ENCODE peak calls at places on chromosomes 11 and 22, in eight cellular contexts. E, A, Q, B, X, D, Y and S are unnamed samples.

GRCh38 chr22:21615731-21616130 is 14.1 kb downstream of the YDJC start:
- DNase-seq in Q (no peak), Y (no peak), X (no peak), B (no peak), E (no peak), D (no peak), A (no peak), S (no peak)

GRCh38 chr22:43173566-43173965 is 13.4 kb downstream of the TTLL12 start:
- DNase-seq in A (no peak), B (no peak), Q (no peak), E (no peak), D (no peak), Y (no peak), X (no peak), S (no peak)

GRCh38 chr22:41367039-41367679 is 14.6 kb upstream of the TEF start:
- DNase-seq in Y (peak; percentile 93), D (peak; percentile 97), E (peak; percentile 96), B (peak; percentile 91), Q (peak; percentile 97), X (peak; percentile 99), A (peak; percentile 95), S (peak; percentile 16)

GRCh38 chr22:27848005-27848404 is 46.4 kb upstream of the MN1 start:
- DNase-seq in E (no peak), Y (no peak), Q (no peak), X (no peak), B (no peak), D (no peak), A (no peak), S (no peak)

GRCh38 chr22:36267058-36267457 is 14.1 kb downstream of the APOL1 start:
- DNase-seq in A (no peak), Q (no peak), Y (no peak), B (no peak), X (no peak), E (no peak), D (no peak), S (no peak)

GRCh38 chr11:33930317-33931021 is 38.6 kb upstream of the LMO2 start:
- DNase-seq in X (peak; percentile 13), B (no peak), Y (peak; percentile 77), E (no peak), D (no peak), Q (no peak), A (peak; percentile 57), S (no peak)

GRCh38 chr11:59010693-59011092 is 71.4 kb downstream of the GLYATL1 start:
- DNase-seq in D (no peak), X (no peak), Y (no peak), A (no peak), E (no peak), Q (no peak), B (no peak), S (no peak)

GRCh38 chr11:86218125-86219081 is 26.1 kb upstream of the EED start:
- DNase-seq in B (peak; percentile 70), X (peak; percentile 76), A (peak; percentile 79), Q (no peak), D (peak; percentile 53), Y (peak; percentile 79), E (peak; percentile 74), S (peak; percentile 67)

GRCh38 chr22:35542972-35543516 is 2.4 kb downstream of the RASD2 start:
- DNase-seq in E (no peak), D (no peak), X (no peak), Q (no peak), B (no peak), Y (no peak), A (no peak), S (no peak)

GRCh38 chr11:76096552-76096951 is 109.8 kb downstream of the WNT11 start:
- DNase-seq in E (no peak), A (peak; percentile 76), D (no peak), B (no peak), X (no peak), Y (peak; percentile 34), Q (no peak), S (no peak)

GRCh38 chr11:110565690-110566336 is 136.1 kb downstream of the FDX1 start:
- DNase-seq in D (peak; percentile 53), Y (peak; percentile 74), Q (no peak), B (no peak), E (no peak), X (peak; percentile 12), A (peak; percentile 76), S (no peak)

GRCh38 chr22:44574581-44575343 is 76.7 kb upstream of the RTL6 start:
- DNase-seq in Q (no peak), E (no peak), A (no peak), D (no peak), X (no peak), Y (no peak), B (peak; percentile 62), S (no peak)

GRCh38 chr11:130486981-130487380 is 38.5 kb downstream of the ADAMTS15 start:
- DNase-seq in Y (no peak), A (no peak), X (no peak), D (peak; percentile 55), Q (no peak), E (no peak), B (no peak), S (no peak)

GRCh38 chr11:83006877-83007330 is 64.8 kb downstream of the RAB30 start:
- DNase-seq in B (peak; percentile 64), Y (no peak), E (no peak), D (no peak), A (no peak), X (peak; percentile 51), Q (no peak), S (no peak)

GRCh38 chr11:33808228-33808828 is 34.0 kb upstream of the FBXO3 start:
- DNase-seq in D (peak; percentile 82), X (peak; percentile 86), Q (peak; percentile 95), Y (peak; percentile 81), E (peak; percentile 80), A (peak; percentile 84), B (peak; percentile 71), S (peak; percentile 97)

GRCh38 chr11:116867619-116868018 is 30.2 kb upstream of the APOA1 start:
- DNase-seq in X (no peak), B (no peak), Y (no peak), D (no peak), E (no peak), Q (no peak), A (no peak), S (no peak)

GRCh38 chr11:75547177-75547576 is 14.9 kb upstream of the SERPINH1 start:
- DNase-seq in X (no peak), Q (no peak), A (no peak), B (no peak), Y (no peak), D (no peak), E (no peak), S (no peak)

GRCh38 chr11:62556872-62557631 is 10.4 kb upstream of the AHNAK start:
- DNase-seq in D (no peak), A (no peak), X (no peak), Y (peak; percentile 43), B (no peak), E (no peak), Q (no peak), S (no peak)

DNA sequence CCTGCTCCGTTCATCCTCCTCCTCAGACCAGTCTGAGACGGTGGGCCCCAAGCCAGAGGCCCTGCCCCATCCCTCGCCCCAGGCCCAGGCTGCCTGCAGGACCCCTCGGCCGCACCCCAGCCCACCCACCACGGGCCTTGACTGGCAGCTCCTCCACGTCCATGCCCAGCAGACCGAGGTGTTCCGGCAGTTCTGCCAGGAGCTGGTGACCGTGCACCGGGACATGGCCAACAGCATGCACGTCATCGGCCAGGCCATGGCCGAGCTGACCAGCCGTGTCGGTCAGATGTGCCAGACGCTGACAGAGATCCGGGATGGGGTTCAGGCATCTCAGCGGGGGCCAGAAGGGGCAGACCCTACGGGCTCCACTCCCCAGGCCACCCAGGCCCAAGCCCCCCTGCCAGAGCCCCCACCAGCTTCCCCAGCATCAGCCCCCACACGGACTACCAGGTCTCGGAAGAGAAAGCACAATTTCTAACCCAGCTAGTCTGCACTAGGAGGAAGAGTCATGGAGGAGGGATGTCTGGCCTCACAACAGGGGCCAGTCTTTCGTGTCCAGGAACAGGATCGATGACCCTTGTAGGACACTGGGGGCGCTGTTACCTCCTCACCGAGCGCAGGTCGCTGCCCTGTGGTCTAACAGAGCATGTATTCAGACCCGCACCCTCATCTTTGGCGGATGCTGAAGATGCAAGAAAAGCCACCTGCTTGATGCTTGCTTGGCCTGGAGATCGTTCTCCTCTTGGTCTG is 66.3 kb downstream of the PRDM11 start:
- DNase-seq in X (no peak), A (no peak), Y (no peak), D (no peak), B (no peak), E (no peak), Q (no peak), S (no peak)
- TF ChIP-seq CTCF in X (no peak), A (no peak), Y (no peak), D (no peak), B (peak; percentile 38), E (no peak), Q (no peak), S (no peak)

GRCh38 chr11:20066783-20067156 is 93.5 kb downstream of the DBX1 start:
- DNase-seq in Q (no peak), B (no peak), D (no peak), X (no peak), A (no peak), Y (no peak), E (no peak), S (no peak)
- TF ChIP-seq CTCF in Q (no peak), B (no peak), D (no peak), X (no peak), A (no peak), Y (no peak), E (no peak), S (no peak)

GRCh38 chr22:22802346-22802970 is 85.2 kb upstream of the IGLL5 start:
- DNase-seq in D (no peak), A (no peak), Y (no peak), Q (no peak), B (no peak), X (no peak), E (no peak), S (no peak)
- TF ChIP-seq CTCF in D (no peak), A (no peak), Y (peak; percentile 9), Q (peak; percentile 11), B (peak; percentile 42), X (no peak), E (peak; percentile 10), S (peak; percentile 41)

GRCh38 chr11:73252577-73253191 is 19.5 kb upstream of the P2RY6 start:
- DNase-seq in X (no peak), B (peak; percentile 26), A (no peak), Y (no peak), E (no peak), Q (no peak), D (no peak), S (no peak)
- TF ChIP-seq CTCF in X (no peak), B (no peak), A (peak; percentile 30), Y (no peak), E (no peak), Q (no peak), D (no peak), S (peak; percentile 29)